ENCODE peak calls at places on chromosomes 6 and 20, in five cellular contexts. U is cardiac fibroblast; Z is CD8-positive, alpha-beta T cell; O is astrocyte of the spinal cord; G is hepatocyte. M is an unnamed sample.

GRCh38 chr6:76351275-76351674 is 278.8 kb upstream of the IMPG1 start:
- DNase-seq in U (no peak), Z (no peak), O (no peak), G (peak), M (no peak)

GRCh38 chr20:61692476-61692875 is 373.2 kb downstream of the TAF4 start:
- DNase-seq in U (no peak), Z (no peak), O (no peak), G (no peak), M (no peak)

GRCh38 chr6:69487688-69488087 is 309.1 kb downstream of the LMBRD1 start:
- DNase-seq in U (peak), Z (no peak), O (no peak), G (no peak), M (no peak)

GRCh38 chr6:106469882-106470281 is 109.4 kb downstream of the CRYBG1 start:
- DNase-seq in U (no peak), Z (no peak), O (no peak), G (no peak), M (no peak)

GRCh38 chr6:102215425-102215824 is 821.9 kb downstream of the GRIK2 start:
- DNase-seq in U (no peak), Z (no peak), O (no peak), G (no peak), M (no peak)

GRCh38 chr6:105135907-105136432 is 43.8 kb downstream of the POPDC3 start:
- DNase-seq in U (peak), Z (no peak), O (peak), G (no peak), M (peak)

GRCh38 chr6:152087096-152087495 is 279.6 kb downstream of the ESR1 start:
- DNase-seq in U (peak), Z (no peak), O (peak), G (no peak), M (peak)

GRCh38 chr6:180295-180694 is 112.0 kb upstream of the DUSP22 start:
- DNase-seq in U (no peak), Z (no peak), O (no peak), G (no peak), M (no peak)

GRCh38 chr6:143187173-143187908 is 126.7 kb downstream of the AIG1 start:
- DNase-seq in U (peak), Z (no peak), O (peak), G (no peak), M (peak)

GRCh38 chr20:40945754-40946451 is 82.7 kb upstream of the TOP1 start:
- DNase-seq in U (peak), Z (no peak), O (peak), G (peak), M (peak)

GRCh38 chr6:431986-432385 is 40.4 kb downstream of the IRF4 start:
- DNase-seq in U (no peak), Z (no peak), O (peak), G (no peak), M (no peak)

GRCh38 chr6:22980446-22980845 is 411.1 kb downstream of the HDGFL1 start:
- DNase-seq in U (peak), Z (no peak), O (no peak), G (no peak), M (no peak)

GRCh38 chr20:278181-278580 is 12.4 kb downstream of the C20orf96 start:
- DNase-seq in U (no peak), Z (no peak), O (no peak), G (no peak), M (no peak)

GRCh38 chr6:443621-444175 is 52.1 kb downstream of the IRF4 start:
- DNase-seq in U (no peak), Z (no peak), O (no peak), G (no peak), M (no peak)

GRCh38 chr6:169863710-169864109 is 112.3 kb downstream of the ERMARD start:
- DNase-seq in U (no peak), Z (no peak), O (no peak), G (no peak), M (no peak)

GRCh38 chr6:146419576-146419975 is 124.1 kb upstream of the RAB32 start:
- DNase-seq in U (no peak), Z (no peak), O (no peak), G (no peak), M (no peak)

GRCh38 chr6:88780714-88781389 is 182.6 kb downstream of the RNGTT start:
- DNase-seq in U (peak), Z (peak), O (peak), G (peak), M (peak)

GRCh38 chr20:45316150-45317080 is 8.3 kb upstream of the MATN4 start:
- DNase-seq in U (no peak), Z (no peak), O (no peak), G (no peak), M (no peak)

DNA sequence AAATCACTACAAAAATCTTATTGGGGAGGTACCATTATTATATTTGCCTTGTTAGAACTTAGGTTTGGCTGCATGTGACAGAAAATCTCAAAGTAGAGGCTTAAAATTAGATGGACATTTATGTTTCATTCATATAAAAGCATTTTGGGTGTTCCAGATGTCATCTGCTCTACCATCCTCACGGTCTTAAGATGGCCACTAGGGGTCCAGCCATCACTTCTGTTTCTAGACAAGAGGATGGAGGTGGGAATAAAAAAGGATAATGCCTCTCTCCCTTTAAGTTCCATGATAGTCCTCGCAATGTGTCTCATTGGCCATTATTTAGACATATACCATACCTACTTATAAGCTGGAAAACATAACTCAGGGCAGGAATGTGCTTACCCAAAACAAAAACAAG is 929.5 kb downstream of the KIF16B start:
- DNase-seq in U (peak), Z (no peak), O (peak), G (no peak), M (no peak)
- TF ChIP-seq CTCF in U (peak), Z (no peak), O (peak), G (no peak), M (peak)

DNA sequence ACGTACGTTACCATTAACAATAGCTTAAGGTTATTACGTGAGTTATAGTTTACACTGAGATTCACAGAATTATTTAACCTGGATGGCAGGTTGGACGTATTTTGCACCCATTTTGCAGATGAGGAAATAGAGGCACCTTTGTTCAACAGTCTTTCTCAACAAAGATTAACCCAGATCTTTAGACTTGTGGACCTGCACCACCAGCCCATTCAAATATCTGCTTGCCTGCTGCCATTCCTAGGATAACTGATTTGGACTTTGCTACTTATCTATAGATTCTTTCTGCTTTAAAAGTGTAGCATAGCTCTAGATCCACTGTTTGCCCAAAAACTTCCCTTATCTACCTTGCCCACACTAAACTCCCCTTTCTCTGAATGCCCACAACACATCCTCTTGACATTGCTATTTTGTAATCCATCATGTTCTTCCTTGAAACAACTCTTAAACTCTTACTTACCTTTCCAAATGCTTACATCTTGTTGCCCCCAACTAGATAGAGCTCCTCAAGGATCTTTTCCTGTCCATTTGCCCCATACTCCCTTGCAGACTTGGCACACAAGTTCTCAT is 56.4 kb upstream of the TNFAIP3 start:
- DNase-seq in U (no peak), Z (no peak), O (no peak), G (no peak), M (no peak)
- H3K4me3 ChIP-seq in U (no peak), Z (peak), O (no peak), G (no peak), M (no peak)

GRCh38 chr6:42142118-42142835 is at the start of gene C6orf132:
- DNase-seq in U (no peak), Z (no peak), O (peak), G (peak), M (no peak)
- TF ChIP-seq CTCF in U (no peak), Z (no peak), O (no peak), G (no peak), M (no peak)

GRCh38 chr6:134169881-134170486 is 117.6 kb upstream of the SLC2A12 start:
- DNase-seq in U (peak), Z (no peak), O (peak), G (no peak), M (no peak)

GRCh38 chr6:134173007-134173690 is 120.7 kb upstream of the SLC2A12 start:
- DNase-seq in U (peak), Z (no peak), O (peak), G (no peak), M (no peak)

GRCh38 chr6:134170844-134171243 is 118.4 kb upstream of the SLC2A12 start:
- DNase-seq in U (peak), Z (no peak), O (peak), G (no peak), M (no peak)

GRCh38 chr6:134172020-134172766 is 119.8 kb upstream of the SLC2A12 start:
- DNase-seq in U (no peak), Z (no peak), O (peak), G (no peak), M (no peak)

DNA sequence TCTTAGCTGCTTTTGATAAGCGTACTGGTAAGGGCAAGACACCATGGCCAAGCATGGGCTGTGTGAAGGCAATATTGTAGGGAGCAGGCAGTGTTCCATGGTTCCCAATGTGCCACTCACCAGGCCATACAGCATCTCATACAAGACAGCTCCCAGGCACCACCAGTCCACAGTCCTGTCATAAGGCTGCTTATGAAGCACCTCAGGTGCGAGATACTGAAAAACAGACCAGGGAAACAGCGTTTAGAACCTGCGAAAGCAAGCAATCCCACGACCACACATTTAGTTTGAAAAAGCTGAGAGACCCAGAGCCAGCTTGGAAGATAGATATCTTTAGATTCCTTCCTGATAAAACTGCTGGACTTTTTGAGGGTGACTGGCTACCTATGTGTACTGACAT is 119.1 kb upstream of the SLC2A12 start:
- DNase-seq in U (peak), Z (no peak), O (peak), G (no peak), M (no peak)
- H3K4me3 ChIP-seq in U (peak), Z (no peak), O (peak), G (no peak), M (peak)

GRCh38 chr6:17469006-17469972 is 75.9 kb downstream of the CAP2 start:
- DNase-seq in U (peak), Z (no peak), O (no peak), G (no peak), M (no peak)
- TF ChIP-seq CTCF in U (peak), Z (no peak), O (peak), G (peak), M (no peak)

DNA sequence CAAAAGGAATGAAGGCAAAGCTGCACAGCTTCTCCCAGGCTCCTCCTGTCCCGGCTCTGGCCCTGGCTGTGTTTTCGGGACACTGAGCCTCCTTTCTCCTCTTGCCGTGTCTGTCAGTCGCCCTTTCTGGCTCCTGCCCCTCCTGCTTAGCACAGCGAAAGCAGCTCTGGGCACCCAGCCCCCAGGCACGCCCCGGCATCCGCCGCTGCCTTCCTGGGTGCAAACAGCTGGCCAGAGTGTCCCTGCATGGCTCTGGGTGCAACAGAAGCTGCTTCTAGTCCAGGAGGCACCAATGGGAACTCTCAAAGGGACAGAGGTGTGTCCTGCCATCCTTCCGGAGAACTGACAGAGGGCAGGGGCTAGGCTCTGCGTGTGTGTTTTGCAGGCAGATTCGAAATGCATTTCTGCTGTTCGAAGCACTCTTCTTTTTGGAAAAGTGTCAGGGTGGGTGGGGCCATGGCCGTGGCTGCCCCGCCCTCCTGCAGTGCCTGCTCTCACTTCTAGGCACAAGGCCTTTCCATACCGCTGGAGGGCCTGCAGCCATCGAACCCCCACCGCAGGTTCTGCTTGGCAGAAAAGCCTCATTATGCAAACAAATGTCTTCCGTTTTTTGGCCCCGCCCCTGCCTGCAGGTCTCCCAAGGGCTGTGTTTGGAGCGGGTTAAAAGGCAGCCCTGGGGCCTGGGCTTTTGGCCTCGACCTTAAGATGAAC is 15.5 kb downstream of the COL9A3 start:
- DNase-seq in U (no peak), Z (no peak), O (no peak), G (peak), M (no peak)
- H3K4me3 ChIP-seq in U (no peak), Z (no peak), O (no peak), G (no peak), M (no peak)

GRCh38 chr20:13775867-13776266 is 8.9 kb downstream of the ESF1 start:
- DNase-seq in U (no peak), Z (no peak), O (no peak), G (no peak), M (no peak)

GRCh38 chr20:13770141-13770540 is 14.6 kb downstream of the ESF1 start:
- DNase-seq in U (no peak), Z (no peak), O (no peak), G (no peak), M (no peak)

GRCh38 chr20:13777171-13777601 is 7.5 kb downstream of the ESF1 start:
- DNase-seq in U (peak), Z (no peak), O (peak), G (no peak), M (no peak)

GRCh38 chr20:13772529-13772928 is 12.2 kb downstream of the ESF1 start:
- DNase-seq in U (peak), Z (no peak), O (no peak), G (no peak), M (no peak)

GRCh38 chr20:13771853-13772453 is 12.8 kb downstream of the ESF1 start:
- DNase-seq in U (peak), Z (no peak), O (peak), G (peak), M (no peak)
- TF ChIP-seq CTCF in U (peak), Z (peak), O (peak), G (peak), M (peak)

GRCh38 chr6:34196833-34197195 is 39.9 kb upstream of the HMGA1 start:
- DNase-seq in U (no peak), Z (no peak), O (no peak), G (no peak), M (no peak)
- H3K4me3 ChIP-seq in U (peak), Z (peak), O (peak), G (no peak), M (peak)

GRCh38 chr20:22795455-22795854 is 211.1 kb upstream of the FOXA2 start:
- DNase-seq in U (no peak), Z (no peak), O (no peak), G (no peak), M (no peak)

GRCh38 chr20:22799687-22800086 is 215.3 kb upstream of the FOXA2 start:
- DNase-seq in U (no peak), Z (no peak), O (no peak), G (no peak), M (no peak)

GRCh38 chr20:22796465-22797077 is 212.2 kb upstream of the FOXA2 start:
- DNase-seq in U (peak), Z (no peak), O (peak), G (no peak), M (peak)

GRCh38 chr20:22795897-22796296 is 211.5 kb upstream of the FOXA2 start:
- DNase-seq in U (peak), Z (no peak), O (peak), G (peak), M (peak)

DNA sequence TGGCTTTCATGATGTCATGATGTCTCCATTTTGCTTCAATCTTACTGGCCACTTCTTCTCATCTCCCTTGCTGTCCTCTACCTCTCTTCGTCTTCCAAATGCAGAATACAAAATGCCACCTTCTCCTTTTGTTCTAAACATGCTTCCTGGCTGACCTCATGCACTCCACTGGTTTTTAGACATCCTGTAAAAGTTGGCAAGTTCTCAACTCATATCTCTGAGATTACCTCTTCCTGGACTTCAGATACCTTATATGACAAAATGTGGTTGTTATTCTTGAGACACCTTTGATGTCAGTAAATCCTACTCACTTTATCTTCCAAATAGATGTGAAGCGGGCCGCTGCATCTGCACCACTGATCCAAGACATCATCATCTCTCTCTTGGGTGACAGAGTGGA is 212.7 kb upstream of the FOXA2 start:
- DNase-seq in U (peak), Z (no peak), O (no peak), G (no peak), M (no peak)
- TF ChIP-seq CTCF in U (no peak), Z (no peak), O (no peak), G (no peak), M (no peak)

GRCh38 chr6:129009856-129010255 is 126.9 kb downstream of the LAMA2 start:
- DNase-seq in U (no peak), Z (no peak), O (no peak), G (no peak), M (no peak)
- H3K4me3 ChIP-seq in U (no peak), Z (no peak), O (no peak), G (no peak), M (no peak)